ENCODE peak calls at places on chromosomes 2 and 18, in nine cellular contexts. U is GM12865; R is CD8-positive, alpha-beta T cell; J is esophagus squamous epithelium; C is sigmoid colon; Y is IMR-90; E is neural crest cell; M is dorsolateral prefrontal cortex; I is choroid plexus epithelial cell. G is an unnamed sample.

GRCh38 chr2:161709428-161709827 is 85.2 kb downstream of the SLC4A10 start:
- DNase-seq in U (peak), R (no peak), J (no peak), C (no peak), Y (no peak), E (no peak), M (no peak), I (no peak), G (no peak)

GRCh38 chr2:30768036-30768686 is 39.1 kb downstream of the CAPN13 start:
- DNase-seq in U (no peak), R (peak), J (no peak), C (no peak), Y (no peak), E (no peak), M (no peak), I (no peak), G (no peak)

GRCh38 chr2:143171817-143172216 is 42.6 kb downstream of the ARHGAP15 start:
- DNase-seq in U (no peak), R (no peak), J (no peak), C (no peak), Y (peak), E (no peak), M (no peak), I (peak), G (no peak)

GRCh38 chr2:65204461-65205230 is 23.0 kb upstream of the ACTR2 start:
- DNase-seq in U (peak), R (no peak), J (no peak), C (no peak), Y (no peak), E (no peak), M (no peak), I (peak), G (no peak)

GRCh38 chr18:69874058-69874457 is 73.6 kb downstream of the CD226 start:
- DNase-seq in U (no peak), R (no peak), J (no peak), C (no peak), Y (peak), E (no peak), M (no peak), I (peak), G (no peak)

GRCh38 chr2:11742702-11743530 is 3.5 kb upstream of the LPIN1 start:
- DNase-seq in U (no peak), R (no peak), J (no peak), C (no peak), Y (no peak), E (no peak), M (no peak), I (no peak), G (no peak)

GRCh38 chr2:20052229-20052871 is 922 bp upstream of the LAPTM4A start:
- DNase-seq in U (peak), R (no peak), J (no peak), C (no peak), Y (peak), E (no peak), M (no peak), I (peak), G (no peak)

GRCh38 chr2:32932825-32933755 is 13.7 kb upstream of the LTBP1 start:
- DNase-seq in U (no peak), R (no peak), J (no peak), C (no peak), Y (no peak), E (no peak), M (no peak), I (no peak), G (no peak)

GRCh38 chr2:168964251-168964807 is 63.2 kb downstream of the G6PC2 start:
- DNase-seq in U (no peak), R (no peak), J (no peak), C (no peak), Y (no peak), E (no peak), M (no peak), I (no peak), G (no peak)

GRCh38 chr2:156399224-156399949 is 36.8 kb upstream of the GPD2 start:
- DNase-seq in U (peak), R (no peak), J (no peak), C (no peak), Y (peak), E (no peak), M (no peak), I (peak), G (no peak)

GRCh38 chr18:79575891-79576685 is 103.5 kb upstream of the CTDP1 start:
- DNase-seq in U (no peak), R (no peak), J (no peak), C (peak), Y (peak), E (no peak), M (peak), I (peak), G (no peak)

GRCh38 chr2:8548065-8548870 is 133.6 kb upstream of the ID2 start:
- DNase-seq in U (no peak), R (no peak), J (no peak), C (peak), Y (no peak), E (no peak), M (no peak), I (no peak), G (peak)
- TF ChIP-seq CTCF in U (no peak), R (no peak), J (no peak), C (no peak), Y (no peak), E (no peak), M (no peak), I (no peak), G (no peak)

GRCh38 chr2:191845248-191845715 is 1.6 kb downstream of the CAVIN2 start:
- DNase-seq in U (no peak), R (no peak), J (no peak), C (peak), Y (no peak), E (no peak), M (no peak), I (peak), G (no peak)
- TF ChIP-seq CTCF in U (no peak), R (no peak), J (no peak), C (no peak), Y (no peak), E (no peak), M (no peak), I (no peak), G (no peak)

DNA sequence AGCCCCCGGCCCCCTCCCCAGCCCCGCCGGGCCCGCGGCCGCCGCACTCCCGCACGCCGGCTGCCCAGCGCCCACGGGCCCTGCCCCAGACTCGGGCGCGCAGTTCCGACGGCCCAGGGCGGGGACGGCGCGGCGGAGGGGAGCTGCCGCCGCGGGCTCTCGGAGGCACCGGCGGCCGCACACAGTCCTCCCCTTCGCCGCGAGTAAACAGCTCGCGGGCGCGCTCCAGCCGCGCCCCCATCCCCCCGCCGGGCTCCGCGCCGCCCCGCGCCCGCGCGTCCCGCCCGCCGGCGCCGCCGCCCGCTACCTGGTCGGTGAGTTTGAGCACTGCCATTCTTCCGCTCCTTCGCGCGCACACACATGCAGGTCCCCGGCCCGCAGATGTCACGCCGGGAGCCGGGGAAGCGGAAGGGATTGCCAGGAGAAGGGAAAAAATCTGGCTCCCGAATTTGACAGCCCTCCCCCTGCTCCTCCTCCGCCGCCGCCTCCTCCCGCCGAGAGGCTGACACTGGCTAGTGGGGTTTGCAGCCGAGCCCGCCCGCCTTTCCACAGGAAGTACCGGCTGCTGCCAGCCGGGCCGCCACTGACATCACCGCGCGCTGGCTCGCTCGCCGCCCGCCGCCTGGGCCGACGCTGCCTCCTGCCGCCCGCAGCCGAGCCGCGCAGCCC is at the start of gene ANKRD44:
- DNase-seq in U (peak), R (peak), J (peak), C (peak), Y (peak), E (peak), M (peak), I (peak), G (peak)
- TF ChIP-seq CTCF in U (peak), R (no peak), J (peak), C (peak), Y (peak), E (peak), M (no peak), I (peak), G (no peak)

GRCh38 chr2:9771481-9772017 is 71.7 kb upstream of the TAF1B start:
- DNase-seq in U (no peak), R (no peak), J (no peak), C (no peak), Y (peak), E (no peak), M (peak), I (peak), G (no peak)
- TF ChIP-seq CTCF in U (no peak), R (no peak), J (no peak), C (no peak), Y (peak), E (no peak), M (no peak), I (peak), G (no peak)

GRCh38 chr2:174334781-174335604 is at the start of gene SP9:
- DNase-seq in U (no peak), R (no peak), J (no peak), C (no peak), Y (peak), E (peak), M (no peak), I (no peak), G (peak)

GRCh38 chr2:174337337-174338154 is 2.8 kb downstream of the SP9 start:
- DNase-seq in U (no peak), R (no peak), J (no peak), C (no peak), Y (no peak), E (peak), M (no peak), I (no peak), G (peak)

GRCh38 chr2:174335605-174336402 is 1.1 kb downstream of the SP9 start:
- DNase-seq in U (no peak), R (no peak), J (no peak), C (peak), Y (no peak), E (peak), M (no peak), I (no peak), G (peak)

GRCh38 chr2:174338155-174338495 is 3.4 kb downstream of the SP9 start:
- DNase-seq in U (no peak), R (no peak), J (no peak), C (no peak), Y (no peak), E (no peak), M (no peak), I (no peak), G (no peak)

DNA sequence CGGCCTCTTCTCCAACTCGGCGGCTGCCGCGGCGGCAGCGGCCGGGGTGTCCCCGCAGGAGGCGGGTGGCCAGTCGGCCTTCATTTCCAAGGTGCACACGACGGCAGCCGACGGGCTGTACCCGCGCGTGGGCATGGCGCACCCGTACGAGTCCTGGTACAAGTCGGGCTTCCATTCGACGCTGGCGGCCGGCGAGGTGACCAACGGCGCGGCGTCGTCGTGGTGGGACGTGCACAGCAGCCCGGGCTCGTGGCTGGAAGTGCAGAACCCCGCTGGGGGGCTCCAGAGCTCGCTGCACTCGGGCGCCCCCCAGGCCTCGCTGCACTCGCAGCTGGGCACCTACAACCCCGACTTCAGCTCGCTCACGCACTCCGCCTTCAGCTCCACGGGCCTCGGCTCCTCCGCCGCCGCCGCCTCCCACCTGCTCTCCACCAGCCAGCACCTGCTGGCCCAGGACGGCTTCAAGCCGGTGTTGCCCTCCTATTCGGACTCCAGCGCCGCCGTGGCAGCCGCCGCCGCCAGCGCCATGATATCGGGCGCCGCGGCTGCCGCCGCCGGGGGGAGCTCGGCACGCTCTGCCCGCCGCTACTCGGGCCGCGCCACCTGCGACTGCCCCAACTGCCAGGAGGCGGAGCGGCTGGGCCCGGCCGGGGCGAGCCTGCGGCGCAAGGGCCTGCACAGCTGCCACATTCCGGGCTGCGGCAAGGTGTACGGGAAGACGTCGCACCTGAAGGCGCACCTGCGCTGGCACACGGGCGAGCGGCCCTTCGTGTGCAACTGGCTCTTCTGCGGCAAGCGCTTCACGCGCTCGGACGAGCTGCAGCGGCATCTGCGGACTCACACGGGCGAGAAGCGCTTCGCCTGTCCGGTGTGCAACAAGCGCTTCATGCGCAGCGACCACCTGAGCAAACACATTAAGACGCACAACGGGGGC is 1.9 kb downstream of the SP9 start:
- DNase-seq in U (peak), R (no peak), J (no peak), C (no peak), Y (no peak), E (peak), M (no peak), I (no peak), G (peak)
- TF ChIP-seq CTCF in U (peak), R (no peak), J (peak), C (no peak), Y (peak), E (peak), M (no peak), I (no peak), G (no peak)

GRCh38 chr2:15780912-15781574 is 159.3 kb upstream of the MYCN start:
- DNase-seq in U (no peak), R (no peak), J (no peak), C (no peak), Y (no peak), E (no peak), M (no peak), I (no peak), G (no peak)
- TF ChIP-seq CTCF in U (peak), R (no peak), J (no peak), C (no peak), Y (no peak), E (no peak), M (no peak), I (no peak), G (no peak)

DNA sequence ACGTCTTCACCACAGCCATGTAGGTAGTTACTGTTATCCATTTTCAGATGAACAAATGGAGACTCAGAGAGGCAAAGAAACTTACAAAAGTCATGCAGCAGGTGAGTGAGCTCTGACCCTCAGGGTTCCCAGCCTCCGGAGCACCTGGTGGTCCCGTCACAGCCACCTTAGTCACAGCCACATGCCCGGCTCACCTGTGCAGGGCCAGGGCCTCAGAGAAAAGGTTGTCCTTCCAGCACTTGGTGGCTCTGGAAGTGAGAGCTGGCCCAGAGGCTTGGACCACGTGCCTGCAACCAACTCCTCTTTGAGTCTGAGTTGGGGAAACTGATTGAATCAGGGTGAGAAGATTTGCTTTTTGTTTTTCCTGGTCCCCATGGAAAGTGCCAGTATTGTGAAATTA is 189.3 kb downstream of the GLI2 start:
- DNase-seq in U (no peak), R (no peak), J (no peak), C (no peak), Y (no peak), E (no peak), M (no peak), I (no peak), G (no peak)
- TF ChIP-seq CTCF in U (no peak), R (no peak), J (no peak), C (no peak), Y (no peak), E (no peak), M (no peak), I (no peak), G (no peak)

GRCh38 chr2:27133905-27134780 is at the start of gene PREB:
- DNase-seq in U (peak), R (peak), J (peak), C (peak), Y (peak), E (peak), M (peak), I (peak), G (peak)
- TF ChIP-seq CTCF in U (peak), R (no peak), J (no peak), C (peak), Y (peak), E (peak), M (no peak), I (peak), G (no peak)

G was measured in endothelial cell.